ENCODE peak calls at places on chromosomes 7 and 10, in seven cellular contexts. M, E, T, N, H, Q and X are unnamed samples.

GRCh38 chr10:84184517-84184916 is 9.8 kb upstream of the CDHR1 start:
- DNase-seq in N (no peak), Q (no peak), H (no peak), E (no peak), T (no peak), M (no peak), X (no peak)

GRCh38 chr7:14836006-14836405 is 66.5 kb downstream of the DGKB start:
- DNase-seq in H (no peak), Q (no peak), T (peak; percentile 34), E (no peak), N (no peak), M (no peak), X (no peak)

GRCh38 chr7:8627322-8627721 is 193.9 kb downstream of the NXPH1 start:
- DNase-seq in E (no peak), H (no peak), N (no peak), Q (peak; percentile 76), M (peak; percentile 16), T (peak; percentile 82), X (no peak)

GRCh38 chr7:111363099-111363498 is 199.2 kb downstream of the IMMP2L start:
- DNase-seq in Q (no peak), M (no peak), T (no peak), H (peak; percentile 52), N (no peak), E (no peak), X (no peak)

GRCh38 chr10:76086571-76087260 is 655.3 kb downstream of the LRMDA start:
- DNase-seq in Q (peak; percentile 17), T (peak; percentile 59), H (peak; percentile 64), N (no peak), M (peak; percentile 86), E (no peak), X (no peak)

GRCh38 chr10:95422196-95422595 is 131.4 kb upstream of the PDLIM1 start:
- DNase-seq in M (no peak), Q (no peak), E (no peak), H (no peak), T (no peak), N (peak; percentile 42), X (peak; percentile 67)

GRCh38 chr10:94403823-94404228 is 1.5 kb downstream of the TBC1D12 start:
- DNase-seq in N (no peak), Q (peak; percentile 1), E (no peak), M (peak; percentile 64), T (no peak), H (peak; percentile 54), X (no peak)

GRCh38 chr7:128105228-128106022 is 74.2 kb upstream of the LRRC4 start:
- DNase-seq in E (no peak), Q (no peak), H (no peak), N (no peak), T (no peak), M (no peak), X (no peak)

GRCh38 chr10:7260412-7260900 is 150.4 kb downstream of the SFMBT2 start:
- DNase-seq in M (peak; percentile 61), E (no peak), H (peak; percentile 76), T (no peak), N (peak; percentile 25), Q (no peak), X (peak; percentile 88)

GRCh38 chr10:1050145-1050544 is 1.2 kb upstream of the IDI1 start:
- DNase-seq in M (no peak), H (no peak), N (no peak), E (no peak), Q (no peak), T (no peak), X (no peak)

GRCh38 chr7:70014472-70015232 is 416.4 kb downstream of the AUTS2 start:
- DNase-seq in N (no peak), T (no peak), H (no peak), E (no peak), M (no peak), Q (no peak), X (no peak)

GRCh38 chr7:139035588-139036353 is at the start of gene ZC3HAV1L:
- DNase-seq in N (peak; percentile 33), M (peak; percentile 82), E (peak; percentile 49), Q (peak; percentile 44), T (peak; percentile 56), H (peak; percentile 95), X (peak; percentile 19)

GRCh38 chr10:59362991-59363390 is 642 bp upstream of the FAM13C start:
- DNase-seq in T (no peak), H (peak; percentile 55), N (peak; percentile 66), M (peak; percentile 22), Q (peak; percentile 43), E (no peak), X (peak; percentile 67)